ENCODE peak calls at places on chromosomes 16 and 17, in six cellular contexts. D is left ventricle myocardium inferior, N is fibroblast of lung, Z is uterus, S is stomach, V is WERI-Rb-1. I is an unnamed sample.
A peak's percentile ranks its signal among the peaks of the same experiment; 100 is the strongest.

GRCh38 chr16:31092330-31092729 is 2.3 kb downstream of the VKORC1 start:
- DNase-seq in D (no peak), N (no peak), Z (no peak), S (no peak), V (no peak), I (no peak)

GRCh38 chr17:4232168-4232813 is 31.5 kb downstream of the ANKFY1 start:
- DNase-seq in D (no peak), N (peak; percentile 73), Z (peak; percentile 59), S (no peak), V (no peak), I (peak; percentile 76)

GRCh38 chr16:50828164-50828702 is 86.3 kb downstream of the CYLD start:
- DNase-seq in D (no peak), N (no peak), Z (no peak), S (no peak), V (no peak), I (no peak)

GRCh38 chr16:55444754-55445485 is 34.1 kb upstream of the MMP2 start:
- DNase-seq in D (peak; percentile 45), N (no peak), Z (no peak), S (no peak), V (no peak), I (no peak)

GRCh38 chr16:21267298-21267697 is 10.8 kb downstream of the CRYM start:
- DNase-seq in D (no peak), N (no peak), Z (no peak), S (no peak), V (no peak), I (no peak)

GRCh38 chr17:20073056-20073979 is 64.2 kb downstream of the SPECC1 start:
- DNase-seq in D (peak; percentile 67), N (peak; percentile 40), Z (peak; percentile 45), S (peak; percentile 34), V (no peak), I (peak; percentile 84)

GRCh38 chr17:7853693-7854043 is 1.2 kb upstream of the TMEM88 start:
- DNase-seq in D (no peak), N (no peak), Z (peak; percentile 29), S (no peak), V (no peak), I (no peak)

GRCh38 chr17:80003969-80004368 is 31.7 kb downstream of the TBC1D16 start:
- DNase-seq in D (no peak), N (no peak), Z (no peak), S (no peak), V (no peak), I (no peak)

GRCh38 chr16:67399749-67400704 is 6.7 kb upstream of the TPPP3 start:
- DNase-seq in D (no peak), N (no peak), Z (no peak), S (no peak), V (no peak), I (no peak)

GRCh38 chr17:72822358-72823023 is 270.0 kb downstream of the SLC39A11 start:
- DNase-seq in D (no peak), N (no peak), Z (no peak), S (no peak), V (no peak), I (no peak)

GRCh38 chr17:27526603-27527002 is 70.4 kb downstream of the KSR1 start:
- DNase-seq in D (peak; percentile 41), N (peak; percentile 51), Z (no peak), S (peak; percentile 49), V (no peak), I (no peak)

GRCh38 chr17:81040791-81041337 is 5.9 kb downstream of the BAIAP2 start:
- DNase-seq in D (no peak), N (no peak), Z (no peak), S (no peak), V (peak; percentile 79), I (no peak)

GRCh38 chr17:1562178-1562643 is 381 bp downstream of the PITPNA start:
- DNase-seq in D (peak; percentile 51), N (no peak), Z (peak; percentile 40), S (peak; percentile 50), V (peak; percentile 42), I (peak; percentile 74)

GRCh38 chr17:7060165-7060890 is 16.4 kb upstream of the SLC16A11 start:
- DNase-seq in D (no peak), N (peak; percentile 30), Z (no peak), S (peak; percentile 27), V (no peak), I (no peak)

GRCh38 chr17:74002241-74002640 is 201.2 kb upstream of the RPL38 start:
- DNase-seq in D (no peak), N (no peak), Z (no peak), S (no peak), V (no peak), I (no peak)

GRCh38 chr16:1181715-1182671 is 29.1 kb downstream of the CACNA1H start:
- DNase-seq in D (peak; percentile 65), N (peak; percentile 80), Z (peak; percentile 91), S (peak; percentile 60), V (peak; percentile 90), I (peak; percentile 92)

GRCh38 chr17:65953316-65954147 is 238.4 kb downstream of the CEP112 start:
- DNase-seq in D (no peak), N (no peak), Z (no peak), S (no peak), V (peak; percentile 50), I (no peak)

GRCh38 chr16:4521971-4522623 is 16.5 kb downstream of the CDIP1 start:
- DNase-seq in D (peak; percentile 41), N (peak; percentile 28), Z (no peak), S (no peak), V (peak; percentile 81), I (peak; percentile 33)

GRCh38 chr16:70725024-70725911 is 39.4 kb upstream of the MTSS2 start:
- DNase-seq in D (peak; percentile 40), N (peak; percentile 80), Z (peak; percentile 73), S (no peak), V (no peak), I (no peak)

DNA sequence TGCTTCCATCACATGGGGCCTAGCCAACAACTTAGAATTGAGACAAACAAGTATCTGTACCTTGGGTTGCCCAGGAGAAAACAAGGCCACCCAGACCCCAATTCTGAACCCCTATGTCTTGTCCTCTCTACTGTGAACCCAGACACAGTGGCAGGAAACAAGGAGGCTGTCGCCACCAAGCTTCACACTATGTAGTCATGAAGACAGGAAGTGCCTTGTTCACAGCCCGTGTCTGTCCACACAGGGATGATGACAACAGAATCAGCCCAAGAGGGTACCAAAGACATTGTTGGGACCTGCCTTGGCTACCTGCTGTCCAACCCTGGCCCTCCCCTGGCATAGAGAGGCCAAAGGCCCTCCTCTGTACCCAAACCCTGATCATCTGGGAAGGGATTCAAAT is 84.8 kb downstream of the CDYL2 start:
- DNase-seq in D (no peak), N (no peak), Z (no peak), S (no peak), V (no peak), I (no peak)
- TF ChIP-seq CTCF in D (no peak), N (no peak), Z (no peak), S (no peak), V (no peak), I (no peak)

DNA sequence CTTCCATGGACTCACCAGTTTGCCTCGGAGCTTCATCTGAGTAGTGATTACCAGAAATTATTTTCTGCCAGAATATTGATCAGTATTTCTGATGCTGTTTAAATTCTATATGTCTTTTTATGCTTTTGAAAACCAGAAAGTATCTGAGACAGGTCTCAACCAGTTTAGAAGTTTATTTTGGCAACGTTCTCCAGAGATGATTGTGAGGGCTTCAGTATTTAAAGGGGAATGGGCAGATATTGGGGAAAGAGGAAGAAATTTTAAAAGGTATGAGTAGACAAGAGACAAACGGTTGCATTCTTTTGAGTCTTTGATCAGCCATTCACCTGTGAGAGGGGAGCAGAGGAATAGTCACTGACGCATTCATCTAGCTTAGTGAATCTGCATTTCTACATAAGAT is 44.4 kb upstream of the ABCC11 start:
- DNase-seq in D (no peak), N (no peak), Z (no peak), S (no peak), V (no peak), I (no peak)
- H3K27ac ChIP-seq in D (no peak overlapping the region), N (no peak overlapping the region), Z (no peak overlapping the region), S (no peak overlapping the region), V (no peak overlapping the region), I (no peak overlapping the region)

GRCh38 chr17:32752934-32753333 is 124.0 kb downstream of the MYO1D start:
- DNase-seq in D (no peak), N (no peak), Z (no peak), S (no peak), V (no peak), I (no peak)

GRCh38 chr17:32759476-32759875 is 117.4 kb downstream of the MYO1D start:
- DNase-seq in D (no peak), N (no peak), Z (no peak), S (no peak), V (no peak), I (no peak)

GRCh38 chr17:32757963-32758362 is 119.0 kb downstream of the MYO1D start:
- DNase-seq in D (no peak), N (no peak), Z (no peak), S (no peak), V (no peak), I (no peak)

GRCh38 chr17:32756696-32757095 is 120.2 kb downstream of the MYO1D start:
- DNase-seq in D (no peak), N (no peak), Z (no peak), S (no peak), V (no peak), I (peak; percentile 2)

DNA sequence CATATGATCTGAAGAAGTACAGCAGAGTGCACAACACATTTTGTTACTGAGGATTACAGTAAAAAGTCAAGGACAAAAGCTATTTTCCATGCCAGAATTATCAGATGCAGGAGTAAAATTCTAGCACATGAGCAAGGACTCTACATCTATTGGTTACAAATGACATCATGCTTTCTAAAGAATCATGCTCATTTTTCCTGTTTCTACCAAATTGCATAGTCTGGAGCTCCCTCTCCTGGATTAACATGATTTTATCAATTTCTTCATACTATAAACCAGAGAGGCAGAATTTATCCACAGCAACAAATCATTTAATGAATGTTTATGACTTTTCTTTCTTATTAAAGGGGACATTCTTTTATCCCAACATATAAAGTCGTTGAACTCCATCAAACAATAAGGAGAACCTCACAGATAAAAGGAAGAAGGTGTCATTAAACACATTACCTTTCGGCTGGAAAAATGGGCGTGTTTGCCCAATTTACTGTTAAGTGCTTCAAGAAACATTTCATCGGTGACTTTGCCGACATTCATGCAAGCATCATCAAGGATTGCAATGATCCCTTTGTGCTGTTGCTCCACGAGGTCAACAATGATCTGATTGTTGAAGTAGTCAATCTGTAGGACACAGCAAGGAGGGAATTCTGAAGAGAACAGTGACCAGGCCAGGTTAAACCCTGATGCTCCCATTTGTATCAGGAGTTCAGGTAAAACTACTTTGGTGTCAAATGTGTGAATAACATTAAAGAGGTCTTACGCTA is 121.7 kb downstream of the MYO1D start:
- DNase-seq in D (no peak), N (peak; percentile 86), Z (no peak), S (no peak), V (no peak), I (peak; percentile 21)
- TF ChIP-seq CTCF in D (peak; percentile 60), N (peak; percentile 26), Z (peak; percentile 55), S (no peak), V (no peak), I (peak; percentile 41)

DNA sequence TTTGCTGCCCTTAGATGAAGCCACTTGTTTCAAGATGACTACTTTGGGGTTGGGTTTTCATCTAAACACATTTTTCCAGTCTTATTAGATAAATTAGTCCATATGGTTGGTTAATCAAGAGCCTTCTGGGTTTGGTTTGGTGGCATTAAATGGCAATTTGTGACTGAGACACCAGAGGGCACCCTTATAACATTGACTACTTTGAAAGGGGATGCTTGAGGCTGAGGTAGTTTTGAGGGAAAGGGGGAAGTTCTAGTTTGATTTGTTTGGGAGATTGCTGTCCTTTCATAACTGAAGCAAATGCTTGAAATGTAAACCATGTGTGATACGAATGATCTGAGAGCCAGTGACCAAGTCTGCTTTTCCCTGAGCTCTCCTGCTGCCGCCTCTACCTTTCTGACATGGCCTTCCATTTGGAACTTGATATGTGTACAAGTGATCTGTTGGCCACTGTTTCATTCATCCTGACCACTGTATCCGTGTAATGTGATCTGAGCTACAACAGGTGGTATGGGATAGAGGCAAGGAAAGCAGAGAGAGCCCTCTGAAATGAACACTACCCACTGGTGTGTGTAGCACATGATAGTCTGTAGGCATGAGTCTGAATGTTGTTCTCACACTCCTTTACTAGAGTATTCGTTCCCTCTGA is 5.8 kb upstream of the RARA start:
- DNase-seq in D (no peak), N (peak; percentile 85), Z (peak; percentile 66), S (peak; percentile 54), V (peak; percentile 67), I (peak; percentile 83)
- H3K27ac ChIP-seq in D (peak overlapping the region; percentile 25), N (peak overlapping the region; percentile 66), Z (peak overlapping the region; percentile 66), S (no peak overlapping the region), V (no peak overlapping the region), I (no peak overlapping the region)

I was measured in cardiac muscle cell.